ENCODE peak calls at places on chromosomes 5 and 9, in five cellular contexts. O is right lobe of liver, T is GM13977, Y is prostate gland, A is HCT116. W is an unnamed sample.

GRCh38 chr5:84343171-84343570 is 41.5 kb downstream of the EDIL3 start:
- DNase-seq in O (no peak), T (no peak), Y (no peak), A (no peak), W (no peak)

GRCh38 chr9:132241840-132242620 is 80.2 kb downstream of the NTNG2 start:
- DNase-seq in O (no peak), T (peak), Y (no peak), A (no peak), W (no peak)

GRCh38 chr5:72842816-72843215 is 26.4 kb downstream of the TNPO1 start:
- DNase-seq in O (no peak), T (no peak), Y (no peak), A (peak), W (peak)

GRCh38 chr5:56494300-56494704 is 261.2 kb upstream of the ANKRD55 start:
- DNase-seq in O (no peak), T (no peak), Y (no peak), A (no peak), W (no peak)

GRCh38 chr5:153157156-153157555 is 333.3 kb upstream of the GRIA1 start:
- DNase-seq in O (no peak), T (no peak), Y (no peak), A (no peak), W (no peak)

GRCh38 chr5:10985711-10986110 is 224.7 kb upstream of the DAP start:
- DNase-seq in O (no peak), T (no peak), Y (no peak), A (no peak), W (no peak)

GRCh38 chr5:159105318-159106053 is 5.8 kb upstream of the EBF1 start:
- DNase-seq in O (no peak), T (no peak), Y (no peak), A (no peak), W (no peak)

GRCh38 chr5:9829621-9830020 is 199.5 kb upstream of the TAS2R1 start:
- DNase-seq in O (no peak), T (no peak), Y (no peak), A (no peak), W (no peak)

GRCh38 chr5:83255268-83255667 is 177.9 kb downstream of the XRCC4 start:
- DNase-seq in O (no peak), T (no peak), Y (no peak), A (no peak), W (no peak)

GRCh38 chr5:124130807-124131206 is 615.6 kb downstream of the ZNF608 start:
- DNase-seq in O (no peak), T (no peak), Y (no peak), A (no peak), W (no peak)

GRCh38 chr9:87771251-87772006 is 45.5 kb downstream of the CTSL start:
- DNase-seq in O (no peak), T (no peak), Y (no peak), A (no peak), W (no peak)

GRCh38 chr9:16002816-16003215 is 450.0 kb downstream of the CCDC171 start:
- DNase-seq in O (no peak), T (no peak), Y (no peak), A (no peak), W (no peak)

GRCh38 chr9:78213696-78214095 is 22.2 kb upstream of the CEP78 start:
- DNase-seq in O (no peak), T (peak), Y (no peak), A (no peak), W (no peak)

GRCh38 chr9:137582286-137582860 is 3.6 kb upstream of the DPH7 start:
- DNase-seq in O (no peak), T (no peak), Y (no peak), A (no peak), W (no peak)

GRCh38 chr9:86775718-86776117 is 171.6 kb downstream of the GAS1 start:
- DNase-seq in O (no peak), T (no peak), Y (no peak), A (no peak), W (no peak)

GRCh38 chr5:141483842-141484241 is 988 bp upstream of the PCDHGC4 start:
- DNase-seq in O (no peak), T (no peak), Y (no peak), A (no peak), W (no peak)

GRCh38 chr9:99573883-99574282 is 247.8 kb upstream of the NR4A3 start:
- DNase-seq in O (no peak), T (no peak), Y (no peak), A (no peak), W (no peak)

GRCh38 chr9:99576830-99577229 is 244.9 kb upstream of the NR4A3 start:
- DNase-seq in O (no peak), T (no peak), Y (no peak), A (no peak), W (no peak)

GRCh38 chr9:99577351-99577750 is 244.3 kb upstream of the NR4A3 start:
- DNase-seq in O (no peak), T (no peak), Y (no peak), A (no peak), W (no peak)

GRCh38 chr9:99578666-99579065 is 243.0 kb upstream of the NR4A3 start:
- DNase-seq in O (no peak), T (no peak), Y (no peak), A (no peak), W (no peak)

DNA sequence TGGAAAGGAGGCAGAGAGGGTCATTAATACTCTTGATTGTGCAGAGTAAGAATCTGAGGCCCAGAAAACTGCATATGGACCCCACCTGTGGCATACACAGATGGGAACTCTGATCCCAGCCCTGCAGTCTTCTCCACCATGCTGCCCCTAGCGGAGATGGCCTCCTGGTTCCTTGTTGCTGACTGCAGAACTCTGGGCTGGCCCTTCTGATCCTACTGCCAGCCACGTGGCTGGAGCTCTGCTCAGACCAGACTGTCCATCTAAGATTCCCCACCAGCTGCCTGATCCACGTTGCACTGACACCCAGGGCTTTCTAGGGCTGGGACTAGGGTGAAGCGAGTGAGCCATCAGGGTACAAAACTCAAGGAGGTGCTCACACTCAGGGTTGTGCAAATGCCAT is 245.7 kb upstream of the NR4A3 start:
- DNase-seq in O (no peak), T (no peak), Y (no peak), A (no peak), W (no peak)
- TF ChIP-seq CTCF in O (no peak), T (no peak), Y (no peak), A (peak), W (no peak)

GRCh38 chr9:37034320-37034937 is 361 bp upstream of the PAX5 start:
- DNase-seq in O (no peak), T (peak), Y (peak), A (no peak), W (no peak)
- TF ChIP-seq CTCF in O (no peak), T (peak), Y (no peak), A (peak), W (peak)

GRCh38 chr9:128495804-128496417 is 8.6 kb upstream of the GLE1 start:
- DNase-seq in O (peak), T (no peak), Y (no peak), A (peak), W (no peak)

GRCh38 chr9:128494108-128494742 is 10.3 kb upstream of the GLE1 start:
- DNase-seq in O (peak), T (no peak), Y (peak), A (no peak), W (no peak)

GRCh38 chr9:128497824-128498610 is 6.5 kb upstream of the GLE1 start:
- DNase-seq in O (no peak), T (no peak), Y (no peak), A (no peak), W (no peak)

GRCh38 chr9:128494743-128495124 is 9.8 kb upstream of the GLE1 start:
- DNase-seq in O (no peak), T (no peak), Y (no peak), A (no peak), W (no peak)

DNA sequence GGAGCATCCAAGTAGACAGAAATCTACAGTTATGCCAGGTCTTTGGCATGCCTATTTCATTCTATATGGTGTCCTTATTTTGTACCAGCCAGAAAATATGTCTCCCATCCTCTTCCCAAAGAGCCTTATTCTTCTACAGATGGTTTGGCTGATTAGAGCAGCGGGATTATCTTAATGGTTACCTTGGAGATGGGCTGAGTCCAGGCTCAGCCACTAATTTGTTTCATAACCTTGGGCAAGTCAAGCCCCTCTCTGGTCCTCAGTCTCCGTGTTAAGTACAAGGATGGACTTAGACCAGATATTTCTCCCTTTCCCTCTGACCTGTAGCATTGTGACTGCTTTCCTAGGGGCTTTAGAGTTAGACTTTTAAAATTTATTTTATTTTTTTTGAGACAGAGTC is 11.1 kb upstream of the GLE1 start:
- DNase-seq in O (no peak), T (no peak), Y (no peak), A (no peak), W (no peak)
- TF ChIP-seq CTCF in O (no peak), T (no peak), Y (no peak), A (no peak), W (no peak)

GRCh38 chr5:167585184-167585583 is 706.3 kb upstream of the WWC1 start:
- DNase-seq in O (no peak), T (no peak), Y (no peak), A (no peak), W (no peak)

GRCh38 chr5:167592114-167592513 is 699.3 kb upstream of the WWC1 start:
- DNase-seq in O (no peak), T (no peak), Y (no peak), A (no peak), W (no peak)

GRCh38 chr5:167582916-167583315 is 708.5 kb upstream of the WWC1 start:
- DNase-seq in O (no peak), T (no peak), Y (no peak), A (no peak), W (no peak)

GRCh38 chr5:167582263-167582662 is 709.2 kb upstream of the WWC1 start:
- DNase-seq in O (no peak), T (no peak), Y (no peak), A (no peak), W (no peak)

DNA sequence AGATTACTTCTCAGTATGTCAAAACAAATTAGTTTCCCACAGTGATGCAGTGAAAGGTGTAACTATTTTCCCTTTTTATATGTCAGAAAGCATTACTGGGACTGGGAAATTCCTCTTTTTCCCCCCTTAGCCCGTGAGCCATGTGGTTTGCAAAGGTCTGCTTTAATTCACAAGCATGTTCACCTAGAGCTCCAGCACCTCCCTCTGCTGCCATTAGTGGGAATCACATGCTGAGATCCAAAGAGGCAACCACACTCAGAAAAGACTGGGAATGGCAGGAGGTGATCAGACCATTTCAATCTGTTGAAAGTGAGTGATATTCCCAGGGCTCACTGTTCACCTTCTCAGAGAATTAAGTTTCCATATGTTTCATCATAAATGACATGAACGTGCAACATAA is 703.7 kb upstream of the WWC1 start:
- DNase-seq in O (no peak), T (no peak), Y (no peak), A (peak), W (no peak)
- TF ChIP-seq CTCF in O (peak), T (peak), Y (peak), A (peak), W (no peak)

DNA sequence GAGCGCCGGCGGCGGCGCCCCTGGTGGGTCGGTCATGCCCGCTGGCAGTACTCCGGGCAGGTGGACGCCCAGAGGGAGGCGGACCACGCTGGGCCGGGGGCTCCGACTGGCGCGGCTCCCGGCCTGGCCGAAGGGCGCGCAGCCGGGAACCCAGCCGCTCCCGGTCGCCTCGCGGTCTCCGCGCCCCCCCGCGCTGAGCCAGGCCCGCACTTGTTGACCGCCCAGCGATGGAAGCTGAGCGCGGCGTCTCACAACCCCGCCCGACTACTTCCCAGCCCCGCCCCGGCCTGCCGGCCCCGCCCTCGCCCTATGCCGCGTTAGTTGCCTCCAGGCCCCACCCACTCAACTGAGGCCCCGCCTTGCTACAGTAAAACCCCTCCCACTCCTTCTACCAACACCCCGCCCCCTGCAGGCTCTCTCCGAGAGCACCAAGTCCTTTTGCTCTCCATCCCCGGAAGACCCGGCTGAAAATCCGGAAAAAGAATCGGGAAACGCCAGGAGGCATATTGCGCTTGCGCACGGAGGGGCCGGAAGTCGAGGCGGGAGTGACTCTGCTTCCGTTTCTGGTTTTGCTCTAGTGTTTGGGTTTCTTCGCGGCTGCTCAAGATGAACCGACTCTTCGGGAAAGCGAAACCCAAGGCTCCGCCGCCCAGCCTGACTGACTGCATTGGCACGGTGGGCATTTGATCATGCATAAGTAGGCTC is at the start of the genes BAG1 and CHMP5:
- DNase-seq in O (peak), T (peak), Y (peak), A (peak), W (peak)
- TF ChIP-seq CTCF in O (peak), T (peak), Y (peak), A (peak), W (peak)

GRCh38 chr9:127492616-127493015 is 41.3 kb downstream of the LRSAM1 start:
- DNase-seq in O (no peak), T (no peak), Y (no peak), A (no peak), W (no peak)

GRCh38 chr9:127491516-127491915 is 40.2 kb downstream of the LRSAM1 start:
- DNase-seq in O (no peak), T (no peak), Y (no peak), A (no peak), W (no peak)

GRCh38 chr9:127490831-127491230 is 39.5 kb downstream of the LRSAM1 start:
- DNase-seq in O (no peak), T (no peak), Y (no peak), A (no peak), W (no peak)

GRCh38 chr9:127488946-127489345 is 37.6 kb downstream of the LRSAM1 start:
- DNase-seq in O (no peak), T (no peak), Y (no peak), A (no peak), W (no peak)

GRCh38 chr9:127489471-127490115 is 38.3 kb downstream of the LRSAM1 start:
- DNase-seq in O (no peak), T (no peak), Y (no peak), A (no peak), W (no peak)
- TF ChIP-seq CTCF in O (no peak), T (no peak), Y (no peak), A (no peak), W (no peak)

DNA sequence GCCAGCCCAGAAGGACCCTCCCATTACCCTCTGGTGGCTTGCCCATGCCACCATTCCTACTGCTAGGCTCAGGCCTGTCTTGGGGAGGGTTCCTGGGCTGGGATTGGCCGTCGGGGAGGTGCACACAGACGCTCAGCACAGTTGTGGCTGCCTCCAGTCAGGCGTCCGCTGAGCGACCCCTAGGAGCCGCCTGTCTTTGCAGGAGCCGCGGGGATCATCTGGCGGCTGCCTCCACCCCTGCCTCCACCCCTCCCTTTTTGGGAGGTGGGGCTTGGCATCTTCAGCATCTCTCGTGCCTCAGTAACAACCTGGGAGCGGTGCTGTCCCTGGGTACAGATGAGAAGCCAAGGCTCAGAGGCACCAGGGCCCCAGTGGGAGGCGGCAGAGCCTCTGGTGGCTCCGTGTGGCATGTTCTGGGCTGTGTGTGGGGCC is 39.6 kb downstream of the RXRA start:
- DNase-seq in O (peak), T (no peak), Y (peak), A (no peak), W (no peak)
- TF ChIP-seq CTCF in O (no peak), T (no peak), Y (peak), A (peak), W (no peak)

DNA sequence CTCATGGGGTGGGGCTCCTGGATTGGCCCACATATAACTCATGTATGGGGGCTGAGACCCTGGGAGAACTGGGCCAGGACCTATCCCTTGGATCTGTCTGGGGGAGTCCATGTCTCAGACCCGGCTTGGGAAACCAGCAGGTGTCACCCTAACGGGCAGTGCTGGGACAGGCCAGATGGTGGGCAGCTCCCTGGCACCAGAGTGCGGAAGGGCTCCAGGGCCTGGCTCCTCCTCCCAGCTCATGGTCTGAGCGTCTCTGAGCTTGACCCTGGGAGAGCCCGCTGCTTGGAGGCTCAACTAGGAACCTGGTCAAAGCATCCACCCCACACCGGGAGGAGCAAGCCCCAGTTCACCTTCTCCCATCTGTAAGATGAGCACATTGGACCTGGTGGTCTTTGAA is 15.5 kb upstream of the NCS1 start:
- DNase-seq in O (no peak), T (no peak), Y (no peak), A (no peak), W (no peak)
- TF ChIP-seq CTCF in O (peak), T (no peak), Y (peak), A (peak), W (no peak)

GRCh38 chr5:172010278-172010677 is 3.8 kb upstream of the FBXW11 start:
- DNase-seq in O (no peak), T (no peak), Y (no peak), A (no peak), W (no peak)
- TF ChIP-seq CTCF in O (no peak), T (no peak), Y (no peak), A (no peak), W (no peak)

W was measured in CD14-positive monocyte.